ENCODE peak calls at places on chromosomes 13 and 19, in nine cellular contexts. P is RWPE1, U is PC-3, S is right cardiac atrium, Z is uterus, W is neural progenitor cell, X is epithelial cell of prostate, V is tibial artery, C is esophagus squamous epithelium. A is an unnamed sample.

GRCh38 chr19:12664406-12665280 is 1.9 kb downstream of the MAN2B1 start:
- DNase-seq in P (no peak), U (no peak), S (no peak), Z (no peak), W (peak; percentile 77), X (no peak), V (no peak), C (no peak), A (no peak)

GRCh38 chr19:4401482-4402170 is 814 bp upstream of the CHAF1A start:
- DNase-seq in P (no peak), U (no peak), S (no peak), Z (no peak), W (no peak), X (no peak), V (no peak), C (no peak), A (no peak)

GRCh38 chr13:48411281-48412099 is 1.4 kb downstream of the LPAR6 start:
- DNase-seq in P (no peak), U (peak; percentile 32), S (peak; percentile 50), Z (no peak), W (peak; percentile 11), X (no peak), V (no peak), C (no peak), A (no peak)

GRCh38 chr13:92316030-92316429 is 910.6 kb upstream of the GPC6 start:
- DNase-seq in P (no peak), U (no peak), S (no peak), Z (no peak), W (no peak), X (no peak), V (no peak), C (no peak), A (no peak)

GRCh38 chr13:26247011-26247410 is 6.9 kb upstream of the CDK8 start:
- DNase-seq in P (no peak), U (no peak), S (no peak), Z (no peak), W (no peak), X (no peak), V (no peak), C (no peak), A (no peak)

GRCh38 chr19:56133858-56134654 is 7.0 kb upstream of the ZNF444 start:
- DNase-seq in P (no peak), U (peak; percentile 36), S (no peak), Z (no peak), W (no peak), X (no peak), V (no peak), C (no peak), A (no peak)

GRCh38 chr13:75256922-75257321 is 225.0 kb downstream of the TBC1D4 start:
- DNase-seq in P (peak; percentile 22), U (peak; percentile 84), S (no peak), Z (no peak), W (no peak), X (peak; percentile 29), V (no peak), C (no peak), A (no peak)

GRCh38 chr19:34676697-34677385 is at the start of gene SCGB2B2:
- DNase-seq in P (peak; percentile 61), U (peak; percentile 38), S (no peak), Z (no peak), W (no peak), X (peak; percentile 26), V (no peak), C (no peak), A (peak; percentile 92)

GRCh38 chr13:52737900-52738299 is 1.7 kb downstream of the CNMD start:
- DNase-seq in P (no peak), U (no peak), S (no peak), Z (no peak), W (no peak), X (no peak), V (no peak), C (no peak), A (no peak)

GRCh38 chr13:51541037-51541436 is 43.2 kb upstream of the WDFY2 start:
- DNase-seq in P (no peak), U (no peak), S (no peak), Z (no peak), W (no peak), X (no peak), V (no peak), C (no peak), A (no peak)

GRCh38 chr19:37565370-37565669 is 29.3 kb downstream of the ZNF571 start:
- DNase-seq in P (no peak), U (no peak), S (no peak), Z (no peak), W (no peak), X (no peak), V (no peak), C (no peak), A (no peak)

GRCh38 chr19:5170329-5170745 is 170.3 kb downstream of the PTPRS start:
- DNase-seq in P (no peak), U (no peak), S (peak; percentile 65), Z (no peak), W (no peak), X (no peak), V (no peak), C (no peak), A (no peak)

GRCh38 chr19:46613525-46613924 is 11.4 kb downstream of the PTGIR start:
- DNase-seq in P (no peak), U (no peak), S (peak; percentile 61), Z (peak; percentile 24), W (no peak), X (no peak), V (peak; percentile 68), C (no peak), A (no peak)

GRCh38 chr19:35126624-35126959 is 8.3 kb downstream of the LGI4 start:
- DNase-seq in P (no peak), U (no peak), S (peak; percentile 74), Z (no peak), W (peak; percentile 9), X (no peak), V (no peak), C (no peak), A (peak; percentile 78)

GRCh38 chr13:21583496-21583895 is 20.5 kb downstream of the MICU2 start:
- DNase-seq in P (no peak), U (no peak), S (no peak), Z (no peak), W (peak; percentile 65), X (no peak), V (no peak), C (no peak), A (no peak)

GRCh38 chr19:10911579-10912363 is 16.7 kb downstream of the YIPF2 start:
- DNase-seq in P (no peak), U (no peak), S (peak; percentile 35), Z (no peak), W (no peak), X (no peak), V (no peak), C (no peak), A (no peak)

GRCh38 chr13:25375727-25376358 is 4.1 kb downstream of the ATP8A2 start:
- DNase-seq in P (peak; percentile 46), U (peak; percentile 63), S (no peak), Z (no peak), W (peak; percentile 54), X (no peak), V (no peak), C (no peak), A (no peak)

GRCh38 chr13:42107006-42107405 is 58.6 kb downstream of the DGKH start:
- DNase-seq in P (no peak), U (peak; percentile 68), S (no peak), Z (no peak), W (no peak), X (no peak), V (no peak), C (no peak), A (no peak)

GRCh38 chr19:48186541-48186991 is 16.1 kb downstream of the ZSWIM9 start:
- DNase-seq in P (no peak), U (no peak), S (no peak), Z (no peak), W (no peak), X (no peak), V (peak; percentile 59), C (no peak), A (no peak)
- H3K27ac ChIP-seq in P (no peak overlapping the region), U (no peak overlapping the region), S (no peak overlapping the region), Z (no peak overlapping the region), W (no peak overlapping the region), X (no peak overlapping the region), V (no peak overlapping the region), C (no peak overlapping the region), A (no peak overlapping the region)

GRCh38 chr19:43700368-43701015 is 15.4 kb upstream of the IRGC start:
- DNase-seq in P (no peak), U (peak; percentile 70), S (peak; percentile 78), Z (peak; percentile 67), W (peak; percentile 21), X (no peak), V (peak; percentile 73), C (no peak), A (no peak)

GRCh38 chr19:43704002-43704705 is 11.7 kb upstream of the IRGC start:
- DNase-seq in P (no peak), U (peak; percentile 27), S (no peak), Z (no peak), W (no peak), X (no peak), V (no peak), C (no peak), A (no peak)

GRCh38 chr19:43695985-43696729 is 19.7 kb upstream of the IRGC start:
- DNase-seq in P (no peak), U (no peak), S (no peak), Z (no peak), W (no peak), X (no peak), V (no peak), C (no peak), A (no peak)

GRCh38 chr19:43697295-43697694 is 18.6 kb upstream of the IRGC start:
- DNase-seq in P (no peak), U (no peak), S (no peak), Z (no peak), W (no peak), X (no peak), V (no peak), C (no peak), A (no peak)

GRCh38 chr19:43699506-43700367 is 16.1 kb upstream of the IRGC start:
- DNase-seq in P (no peak), U (no peak), S (peak; percentile 80), Z (no peak), W (peak; percentile 91), X (no peak), V (no peak), C (no peak), A (peak; percentile 14)
- H3K27ac ChIP-seq in P (peak overlapping the region; percentile 63), U (peak overlapping the region; percentile 95), S (peak overlapping the region; percentile 62), Z (peak overlapping the region; percentile 71), W (no peak overlapping the region), X (peak overlapping the region; percentile 80), V (peak overlapping the region; percentile 38), C (peak overlapping the region; percentile 71), A (peak overlapping the region; percentile 31)

DNA sequence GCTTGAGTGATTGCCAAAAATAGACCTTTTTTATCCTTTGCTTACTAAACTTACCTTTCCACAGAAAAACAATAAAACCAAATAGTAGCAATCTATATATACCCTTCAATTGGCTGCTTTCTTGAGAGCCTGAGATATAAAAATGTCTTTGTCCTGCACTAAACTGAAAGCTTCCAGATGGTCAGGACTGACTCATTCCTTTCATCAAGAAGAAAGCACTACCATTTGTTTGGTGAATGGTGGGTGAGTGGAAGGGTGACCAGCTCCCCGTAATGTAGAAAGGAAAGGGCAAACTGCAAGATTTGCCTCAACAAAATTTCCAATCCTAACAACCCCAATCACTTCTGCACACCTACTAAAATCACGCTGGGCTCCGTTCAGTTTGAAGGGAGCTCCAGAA is 67.8 kb downstream of the SACS start:
- DNase-seq in P (no peak), U (no peak), S (no peak), Z (no peak), W (no peak), X (no peak), V (no peak), C (no peak), A (no peak)
- H3K27ac ChIP-seq in P (no peak overlapping the region), U (no peak overlapping the region), S (no peak overlapping the region), Z (no peak overlapping the region), W (no peak overlapping the region), X (no peak overlapping the region), V (no peak overlapping the region), C (no peak overlapping the region), A (no peak overlapping the region)

GRCh38 chr19:42089191-42089750 is 13.3 kb downstream of the ZNF574 start:
- DNase-seq in P (no peak), U (no peak), S (no peak), Z (no peak), W (no peak), X (no peak), V (no peak), C (no peak), A (no peak)
- H3K27ac ChIP-seq in P (no peak overlapping the region), U (no peak overlapping the region), S (no peak overlapping the region), Z (no peak overlapping the region), W (no peak overlapping the region), X (no peak overlapping the region), V (peak overlapping the region; percentile 19), C (peak overlapping the region; percentile 67), A (no peak overlapping the region)

A was measured in substantia nigra.